ENCODE peak calls at places on chromosomes 4 and X, in ten cellular contexts. A, W, S, F, P, Q, D, K, G and Z are unnamed samples. For H3K4me1 and H3K9me3, the result is how much of the 10 kb centered on the place peaks cover.

GRCh38 chrX:40644821-40645358 is 2.5 kb downstream of the CXorf38 start:
- DNase-seq in F (no peak), S (peak), W (no peak), G (peak), D (peak), K (peak), A (no peak), Q (peak), P (peak), Z (peak)

GRCh38 chr4:164847967-164848649 is 28.9 kb upstream of the APELA start:
- DNase-seq in F (no peak), P (no peak), A (no peak), S (no peak), W (no peak), Q (no peak), D (no peak), K (no peak), G (no peak), Z (no peak)

GRCh38 chr4:152197211-152197610 is 338.7 kb downstream of the FBXW7 start:
- DNase-seq in W (no peak), D (no peak), A (no peak), P (no peak), F (no peak), S (no peak), K (no peak), G (no peak), Q (no peak), Z (no peak)

GRCh38 chrX:47814853-47815252 is 21.8 kb upstream of the ZNF81 start:
- DNase-seq in P (no peak), G (no peak), F (peak), A (no peak), D (no peak), W (no peak), Q (no peak), K (peak), S (no peak), Z (peak)

GRCh38 chrX:51144828-51145442 is 187.7 kb upstream of the NUDT10 start:
- DNase-seq in G (peak), F (peak), D (peak), W (peak), K (peak), P (peak), A (peak), S (peak), Q (peak), Z (peak)

GRCh38 chr4:179927473-179927872 is 2315.7 kb upstream of the TENM3 start:
- DNase-seq in P (no peak), S (no peak), K (no peak), W (no peak), Q (no peak), A (no peak), F (no peak), G (no peak), D (no peak), Z (no peak)

GRCh38 chrX:117743469-117744251 is 372.9 kb downstream of the KLHL13 start:
- DNase-seq in G (peak), A (no peak), D (peak), W (no peak), F (peak), S (no peak), P (peak), Q (no peak), K (peak), Z (no peak)

GRCh38 chr4:98928131-98928504 is 815 bp downstream of the EIF4E start:
- DNase-seq in G (peak), A (peak), K (peak), P (peak), D (peak), S (peak), F (peak), Q (peak), W (peak), Z (peak)

GRCh38 chrX:81120936-81121351 is 80.8 kb downstream of the HMGN5 start:
- DNase-seq in Q (no peak), F (peak), A (peak), P (peak), D (peak), W (no peak), S (peak), G (peak), K (peak), Z (no peak)

GRCh38 chr4:90498175-90498574 is 371.0 kb downstream of the CCSER1 start:
- DNase-seq in A (no peak), D (no peak), P (no peak), Q (no peak), F (no peak), G (no peak), K (no peak), S (no peak), W (no peak), Z (no peak)

GRCh38 chrX:86066998-86067397 is 19.6 kb upstream of the CHM start:
- DNase-seq in A (no peak), Q (no peak), G (no peak), W (no peak), F (no peak), P (no peak), S (no peak), K (no peak), D (peak), Z (no peak)

DNA sequence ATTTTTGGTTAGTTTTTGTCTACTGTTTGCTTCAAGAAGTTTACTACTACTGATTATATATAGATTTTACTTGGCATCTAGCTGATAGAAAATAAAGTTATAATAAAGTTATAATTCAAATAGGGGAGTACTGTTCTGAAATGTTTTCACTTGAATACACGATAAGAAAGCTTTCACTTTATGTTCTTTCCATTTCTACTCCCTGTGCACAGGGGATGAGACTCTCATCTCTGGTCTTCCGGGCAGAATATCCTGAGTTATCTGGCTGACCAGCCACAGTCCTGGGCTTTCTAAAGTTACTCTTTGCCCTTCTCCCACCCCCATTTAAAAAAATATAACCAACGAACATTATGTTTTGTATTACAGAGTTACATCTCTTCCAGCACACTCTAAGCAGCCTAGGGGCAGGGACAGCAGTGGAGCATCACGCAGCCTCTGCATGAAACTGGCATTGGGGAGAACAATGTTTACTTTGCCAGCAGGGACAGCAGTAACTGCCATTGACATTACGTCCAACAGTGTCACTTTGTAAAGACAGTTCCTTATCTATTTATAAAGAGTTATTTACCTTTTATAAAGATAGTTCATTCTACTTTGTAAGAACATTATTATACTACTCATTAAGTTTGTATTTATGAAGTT is 64.3 kb downstream of the METTL14 start:
- DNase-seq in W (no peak), Q (no peak), D (peak), K (no peak), P (no peak), F (no peak), S (no peak), G (no peak), A (no peak), Z (no peak)
- H3K4me1 ChIP-seq in W (under half), Q (under half), D (under half), K (under half), P (under half), F (under half), S (under half), G (under half), A (under half), Z (under half)

DNA sequence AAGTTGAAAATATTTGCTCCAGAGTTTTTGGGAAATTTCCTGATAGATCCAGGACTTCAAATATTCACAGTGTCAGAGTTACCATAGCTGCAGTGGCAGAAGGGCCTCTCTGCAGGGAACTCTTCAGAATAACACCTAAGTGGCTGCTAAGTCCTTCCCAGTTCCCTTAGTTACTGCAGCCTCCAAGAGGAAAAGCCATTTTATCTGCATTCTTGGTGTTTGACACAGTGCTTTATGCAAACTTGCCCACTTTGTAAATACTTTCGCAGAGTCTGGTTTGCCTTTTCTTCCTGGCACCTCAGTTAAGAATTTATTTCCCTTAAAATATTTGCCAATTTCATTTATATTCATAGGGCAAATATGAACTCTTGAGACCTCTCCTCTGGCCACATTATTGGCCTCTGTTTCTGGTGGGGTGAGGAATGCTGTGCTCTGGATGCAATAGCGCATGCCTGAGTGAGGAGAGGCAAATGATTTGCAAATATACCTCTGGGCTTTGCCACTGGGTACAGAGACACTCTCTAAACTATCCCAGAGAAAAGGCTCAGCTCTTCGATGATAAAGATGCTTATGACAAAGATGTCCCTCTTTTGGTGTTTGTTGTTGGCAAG is 566.3 kb upstream of the NR3C2 start:
- DNase-seq in F (no peak), S (no peak), W (no peak), Q (no peak), G (peak), P (no peak), A (no peak), K (no peak), D (no peak), Z (no peak)
- H3K4me2 ChIP-seq in F (no peak), S (no peak), W (no peak), Q (no peak), G (no peak), P (no peak), A (no peak), K (no peak), D (no peak), Z (no peak)

DNA sequence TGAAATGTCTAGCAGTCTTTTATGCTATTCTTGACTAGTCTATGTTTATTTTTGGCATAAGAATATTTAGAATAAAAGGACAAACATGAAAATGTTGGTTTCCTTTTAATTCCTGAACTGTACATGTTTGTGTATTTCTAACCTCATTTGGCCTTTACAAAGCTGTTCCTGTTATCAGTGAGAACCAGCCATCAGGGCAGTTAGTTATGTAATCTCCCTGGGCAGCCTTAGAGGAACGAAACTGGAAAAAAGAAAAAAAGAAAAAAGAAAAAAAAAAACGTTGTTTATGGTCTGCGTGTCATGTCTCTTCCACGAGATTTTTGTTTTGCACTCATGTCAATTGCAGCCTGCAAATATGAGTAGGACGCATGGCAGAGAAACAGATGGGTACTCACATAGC is 193.7 kb downstream of the MAGEB5 start:
- DNase-seq in S (no peak), F (no peak), K (no peak), D (no peak), Q (no peak), A (no peak), G (no peak), W (no peak), P (no peak), Z (no peak)
- H3K9me3 ChIP-seq in S (under half), F (under half), K (under half), D (under half), Q (under half), A (under half), G (under half), W (under half), P (under half), Z (under half)

GRCh38 chr4:30754021-30754420 is 33.9 kb downstream of the PCDH7 start:
- DNase-seq in D (no peak), S (peak), P (no peak), W (no peak), G (peak), Q (no peak), A (no peak), K (peak), F (no peak), Z (no peak)

GRCh38 chr4:30757357-30757756 is 37.2 kb downstream of the PCDH7 start:
- DNase-seq in F (no peak), W (no peak), D (no peak), K (peak), Q (peak), P (no peak), G (peak), A (no peak), S (peak), Z (peak)

GRCh38 chr4:30755306-30755705 is 35.1 kb downstream of the PCDH7 start:
- DNase-seq in W (no peak), K (no peak), S (no peak), D (no peak), G (no peak), Q (no peak), F (no peak), A (no peak), P (no peak), Z (no peak)

GRCh38 chr4:30756553-30756952 is 36.4 kb downstream of the PCDH7 start:
- DNase-seq in A (no peak), G (no peak), Q (no peak), P (no peak), W (no peak), S (no peak), F (no peak), D (no peak), K (no peak), Z (no peak)

DNA sequence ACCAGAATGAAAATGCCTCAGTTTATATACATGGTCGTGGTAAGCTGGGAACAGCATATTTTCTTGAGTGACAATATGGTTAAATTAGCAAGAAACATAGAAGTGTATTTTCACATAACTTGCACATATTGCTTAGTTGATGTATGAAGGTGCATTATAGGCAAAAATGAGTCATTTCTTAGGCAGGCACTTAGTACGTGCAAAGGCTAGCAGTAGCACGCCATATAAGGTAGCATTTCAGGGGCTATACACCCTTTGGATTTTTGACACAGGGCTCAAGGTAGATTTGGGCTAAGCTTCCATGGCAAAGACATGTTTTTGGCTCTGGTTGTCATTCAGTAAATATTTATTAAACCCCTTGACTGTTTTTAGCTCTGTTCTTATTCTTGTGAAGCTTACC is 33.1 kb downstream of the PCDH7 start:
- DNase-seq in W (no peak), D (no peak), P (no peak), A (no peak), K (peak), F (no peak), S (peak), G (peak), Q (no peak), Z (no peak)
- H3K4me1 ChIP-seq in W (under half), D (under half), P (under half), A (under half), K (under half), F (under half), S (under half), G (under half), Q (under half), Z (under half)

DNA sequence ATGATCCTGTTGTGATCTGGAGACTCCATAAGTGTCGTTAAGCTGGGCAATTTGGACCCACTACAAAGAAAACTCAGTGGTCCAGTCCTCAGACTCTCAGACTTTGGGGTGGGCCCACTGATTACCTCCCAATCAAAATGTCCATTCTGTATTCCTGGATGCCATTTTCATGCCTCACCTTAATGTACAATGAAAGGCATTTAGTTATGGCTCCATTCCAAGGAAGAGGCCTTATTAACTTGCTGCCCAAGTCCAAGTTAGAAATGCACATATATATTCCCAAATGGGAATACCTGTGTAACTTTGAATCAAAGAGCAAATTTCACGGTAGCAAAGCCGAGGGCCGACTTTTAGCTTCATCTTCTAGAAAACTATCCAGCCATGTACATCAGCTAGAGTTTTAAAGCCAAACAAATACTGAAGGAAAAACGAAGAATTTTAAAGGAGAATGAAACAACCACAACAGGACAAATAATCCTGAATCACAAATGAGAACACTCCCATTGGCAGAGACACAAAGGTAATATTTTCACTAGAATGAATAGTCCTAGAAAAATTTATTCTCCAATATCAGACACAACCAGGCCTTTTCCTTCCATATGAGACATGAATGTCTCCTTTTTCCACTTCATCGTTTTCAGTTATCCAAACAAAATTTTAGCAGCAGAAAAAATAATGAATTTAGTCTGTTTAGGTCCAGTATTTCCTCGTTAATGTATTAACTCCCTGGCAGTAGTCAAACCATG is 63.7 kb upstream of the HHIP start:
- DNase-seq in P (no peak), S (no peak), A (no peak), D (no peak), Q (no peak), G (peak), W (no peak), F (no peak), K (peak), Z (no peak)
- H3K4me2 ChIP-seq in P (no peak), S (no peak), A (no peak), D (peak), Q (no peak), G (no peak), W (no peak), F (no peak), K (peak), Z (peak)

DNA sequence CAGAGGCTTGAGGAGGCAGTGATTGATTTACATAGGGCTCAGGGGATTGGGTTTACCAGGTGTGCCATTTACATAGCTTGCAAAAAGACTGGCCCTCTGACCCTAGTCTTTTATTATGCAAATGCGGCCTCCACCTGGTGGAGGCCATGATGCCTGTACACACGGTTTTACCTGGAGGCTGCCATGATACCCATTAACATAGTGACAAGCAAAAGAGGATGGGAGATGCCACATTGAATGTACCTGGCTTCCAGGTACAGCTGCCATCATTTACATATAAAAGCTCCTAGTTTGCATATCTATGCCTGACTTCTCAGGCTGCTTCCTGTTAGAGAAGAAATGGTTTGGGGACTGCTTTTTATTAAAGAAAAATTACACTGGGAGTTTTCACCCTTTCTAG is 72.0 kb downstream of the NEXMIF start:
- DNase-seq in S (no peak), D (no peak), A (no peak), Q (no peak), P (no peak), F (no peak), K (no peak), W (no peak), G (no peak), Z (no peak)
- H3K9me3 ChIP-seq in S (under half), D (under half), A (under half), Q (under half), P (under half), F (under half), K (under half), W (under half), G (under half), Z (under half)

GRCh38 chr4:138222041-138222440 is 20.1 kb downstream of the SLC7A11 start:
- DNase-seq in Q (no peak), K (peak), A (no peak), G (peak), W (no peak), S (peak), F (no peak), P (no peak), D (no peak), Z (peak)
- H3K4me1 ChIP-seq in Q (under half), K (under half), A (under half), G (under half), W (under half), S (under half), F (half or more), P (under half), D (under half), Z (under half)

GRCh38 chrX:151920101-151920500 is 7.4 kb downstream of the MAGEA4 start:
- DNase-seq in F (no peak), W (no peak), S (no peak), A (no peak), G (no peak), K (no peak), P (no peak), D (no peak), Q (no peak), Z (no peak)

GRCh38 chrX:151921292-151921691 is 8.6 kb downstream of the MAGEA4 start:
- DNase-seq in W (no peak), A (no peak), P (no peak), D (no peak), S (no peak), G (no peak), Q (no peak), F (no peak), K (no peak), Z (no peak)

GRCh38 chrX:151920530-151920929 is 7.8 kb downstream of the MAGEA4 start:
- DNase-seq in D (no peak), K (no peak), G (no peak), W (no peak), Q (no peak), A (no peak), S (no peak), F (no peak), P (no peak), Z (no peak)

GRCh38 chrX:151922692-151923091 is 10.0 kb downstream of the MAGEA4 start:
- DNase-seq in W (no peak), S (no peak), G (no peak), D (no peak), P (no peak), A (no peak), F (no peak), K (no peak), Q (no peak), Z (no peak)

GRCh38 chrX:151921866-151922265 is 9.2 kb downstream of the MAGEA4 start:
- DNase-seq in A (no peak), F (no peak), S (no peak), W (no peak), K (no peak), G (no peak), P (no peak), D (no peak), Q (no peak), Z (peak)
- H3K4me2 ChIP-seq in A (no peak), F (no peak), S (no peak), W (no peak), K (no peak), G (no peak), P (no peak), D (no peak), Q (no peak), Z (no peak)

GRCh38 chrX:133674726-133675470 is 259.6 kb upstream of the GPC4 start:
- DNase-seq in S (no peak), Q (peak), K (no peak), A (no peak), D (no peak), P (no peak), F (no peak), W (no peak), G (no peak), Z (no peak)
- H3K9me3 ChIP-seq in S (under half), Q (under half), K (under half), A (under half), D (under half), P (under half), F (under half), W (under half), G (under half), Z (under half)